ENCODE peak calls at places on chromosomes 16 and 17, in six cellular contexts. A, C, Z, S, K and H are unnamed samples.

GRCh38 chr17:7992516-7992915 is 9.9 kb upstream of the GUCY2D start:
- DNase-seq in A (no peak), C (no peak), Z (no peak), S (no peak), K (no peak), H (no peak)

GRCh38 chr17:55811536-55811935 is 60.7 kb downstream of the PCTP start:
- DNase-seq in A (no peak), C (no peak), Z (no peak), S (no peak), K (no peak), H (no peak)

GRCh38 chr16:5006348-5007193 is 27.2 kb downstream of the NAGPA start:
- DNase-seq in A (no peak), C (no peak), Z (no peak), S (no peak), K (no peak), H (no peak)

GRCh38 chr17:4733073-4733531 is 1.9 kb downstream of the MED11 start:
- DNase-seq in A (peak), C (no peak), Z (no peak), S (no peak), K (no peak), H (no peak)

GRCh38 chr17:76405607-76405966 is 21.2 kb downstream of the SPHK1 start:
- DNase-seq in A (no peak), C (no peak), Z (no peak), S (no peak), K (no peak), H (no peak)

GRCh38 chr17:2191785-2192184 is 111.8 kb downstream of the SMG6 start:
- DNase-seq in A (no peak), C (no peak), Z (no peak), S (no peak), K (no peak), H (no peak)

GRCh38 chr17:27539152-27539551 is 82.9 kb downstream of the KSR1 start:
- DNase-seq in A (no peak), C (no peak), Z (no peak), S (no peak), K (no peak), H (no peak)

GRCh38 chr17:48054238-48055185 is 6.4 kb downstream of the NFE2L1 start:
- DNase-seq in A (no peak), C (no peak), Z (peak), S (peak), K (no peak), H (peak)

GRCh38 chr16:49835116-49835880 is 20.6 kb downstream of the ZNF423 start:
- DNase-seq in A (no peak), C (no peak), Z (no peak), S (no peak), K (no peak), H (no peak)

GRCh38 chr17:40533896-40534295 is 31.4 kb downstream of the CCR7 start:
- DNase-seq in A (no peak), C (no peak), Z (no peak), S (no peak), K (no peak), H (no peak)

GRCh38 chr16:53952215-53953208 is 248.6 kb downstream of the FTO start:
- DNase-seq in A (no peak), C (no peak), Z (no peak), S (no peak), K (no peak), H (no peak)

GRCh38 chr16:88451586-88452484 is 1.2 kb upstream of the ZFPM1 start:
- DNase-seq in A (peak), C (peak), Z (no peak), S (peak), K (no peak), H (no peak)

GRCh38 chr16:82360024-82360783 is 190.2 kb upstream of the MPHOSPH6 start:
- DNase-seq in A (no peak), C (no peak), Z (no peak), S (no peak), K (no peak), H (no peak)

GRCh38 chr17:18356624-18357023 is 6.7 kb downstream of the SHMT1 start:
- DNase-seq in A (no peak), C (no peak), Z (no peak), S (no peak), K (no peak), H (no peak)

DNA sequence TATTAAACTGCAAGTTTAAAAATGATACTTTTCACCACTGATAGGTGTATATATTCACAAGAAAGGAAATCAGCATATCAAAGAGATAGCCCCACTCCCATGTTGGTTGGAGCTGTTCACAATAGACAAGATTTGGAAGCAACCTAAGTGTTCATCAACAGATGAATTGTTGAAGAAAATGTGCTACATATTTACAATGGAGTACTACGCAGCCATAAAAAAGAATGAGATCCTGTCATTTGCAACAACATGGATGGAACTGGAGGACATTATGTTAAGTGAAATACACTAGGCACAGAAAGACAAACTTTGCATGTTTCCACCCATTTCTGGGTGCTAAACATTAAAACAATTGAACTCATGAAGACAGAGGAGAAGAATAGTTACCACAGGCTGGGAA is 278.9 kb upstream of the XYLT1 start:
- DNase-seq in A (no peak), C (no peak), Z (no peak), S (no peak), K (no peak), H (no peak)
- TF ChIP-seq ZNF274 in A (no peak), C (no peak), Z (no peak), S (no peak), K (no peak), H (no peak)

GRCh38 chr16:68000450-68000849 is 1.2 kb upstream of the DPEP2 start:
- DNase-seq in A (no peak), C (no peak), Z (no peak), S (no peak), K (no peak), H (no peak)
- TF ChIP-seq ZNF274 in A (no peak), C (no peak), Z (no peak), S (no peak), K (no peak), H (no peak)

GRCh38 chr17:1083451-1084187 is 86.7 kb downstream of the TIMM22 start:
- DNase-seq in A (no peak), C (no peak), Z (no peak), S (no peak), K (no peak), H (no peak)

GRCh38 chr17:1078831-1079561 is 82.1 kb downstream of the TIMM22 start:
- DNase-seq in A (no peak), C (no peak), Z (no peak), S (no peak), K (no peak), H (no peak)

GRCh38 chr17:1077536-1078061 is 80.7 kb downstream of the TIMM22 start:
- DNase-seq in A (no peak), C (no peak), Z (no peak), S (no peak), K (no peak), H (no peak)

GRCh38 chr17:1078062-1078711 is 81.3 kb downstream of the TIMM22 start:
- DNase-seq in A (no peak), C (no peak), Z (no peak), S (no peak), K (no peak), H (no peak)

GRCh38 chr17:1082579-1082978 is 85.7 kb downstream of the TIMM22 start:
- DNase-seq in A (no peak), C (no peak), Z (no peak), S (no peak), K (no peak), H (no peak)
- TF ChIP-seq ZNF274 in A (no peak), C (no peak), Z (no peak), S (no peak), K (no peak), H (no peak)

GRCh38 chr17:50540485-50541401 is 6.2 kb upstream of the SPATA20 start:
- DNase-seq in A (no peak), C (no peak), Z (no peak), S (no peak), K (no peak), H (no peak)

GRCh38 chr17:50541916-50542688 is 4.9 kb upstream of the SPATA20 start:
- DNase-seq in A (peak), C (no peak), Z (no peak), S (peak), K (no peak), H (no peak)

GRCh38 chr17:50545306-50545705 is 1.7 kb upstream of the SPATA20 start:
- DNase-seq in A (no peak), C (no peak), Z (no peak), S (peak), K (no peak), H (no peak)

GRCh38 chr17:50541402-50541915 is 5.5 kb upstream of the SPATA20 start:
- DNase-seq in A (no peak), C (no peak), Z (no peak), S (no peak), K (no peak), H (no peak)

DNA sequence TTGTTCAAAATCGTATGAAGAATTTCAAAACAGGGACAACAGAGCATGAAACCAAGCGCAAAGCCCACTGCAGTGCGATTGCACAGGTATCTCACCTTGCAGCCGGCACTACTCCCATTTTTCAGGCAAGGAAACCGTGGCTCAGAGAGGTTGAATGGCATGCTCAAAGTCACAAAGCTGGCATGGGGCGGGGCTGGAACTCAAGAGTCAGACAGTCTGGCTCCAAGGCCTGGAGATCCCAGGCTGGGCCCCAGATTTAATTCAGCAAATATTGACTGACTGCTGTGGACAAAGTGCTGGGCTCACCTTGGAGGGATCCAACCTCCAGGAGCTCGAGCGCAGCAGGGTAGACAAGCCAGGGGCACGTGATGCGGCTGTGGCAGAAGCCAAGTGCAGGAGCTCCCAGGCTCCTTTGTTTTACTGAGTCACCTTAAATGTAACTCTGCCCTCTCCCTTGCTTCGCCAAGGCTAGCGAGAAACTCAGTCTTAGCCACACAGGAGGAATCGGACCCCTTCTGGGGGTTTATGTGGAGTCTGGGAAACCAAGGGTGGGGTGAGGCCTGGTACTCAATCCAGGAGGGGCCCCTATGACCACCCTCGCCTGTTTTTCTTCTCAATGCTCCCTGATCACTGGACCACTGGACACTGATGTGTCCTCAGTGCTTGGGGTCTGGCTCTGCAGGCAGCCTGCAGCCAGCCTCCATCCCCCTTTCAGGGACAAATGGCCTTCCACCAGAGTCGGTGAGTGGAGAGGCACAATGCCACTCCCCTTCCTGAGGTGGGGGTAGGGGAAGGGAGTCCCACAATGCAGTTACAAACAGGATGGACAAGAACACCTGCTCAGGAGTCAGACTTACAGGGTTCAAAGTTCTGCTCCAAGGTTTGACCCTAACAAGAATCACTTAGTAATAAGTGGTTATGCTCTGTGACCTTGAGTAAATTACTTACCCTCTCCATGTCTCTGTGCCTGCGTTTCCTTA is 3.9 kb upstream of the SPATA20 start:
- DNase-seq in A (peak), C (no peak), Z (no peak), S (no peak), K (no peak), H (no peak)
- TF ChIP-seq ZNF274 in A (no peak), C (no peak), Z (no peak), S (no peak), K (no peak), H (no peak)

GRCh38 chr16:86905302-86905701 is 327.0 kb downstream of the FOXL1 start:
- DNase-seq in A (no peak), C (no peak), Z (no peak), S (no peak), K (no peak), H (no peak)
- TF ChIP-seq ZNF274 in A (no peak), C (no peak), Z (no peak), S (no peak), K (no peak), H (no peak)

DNA sequence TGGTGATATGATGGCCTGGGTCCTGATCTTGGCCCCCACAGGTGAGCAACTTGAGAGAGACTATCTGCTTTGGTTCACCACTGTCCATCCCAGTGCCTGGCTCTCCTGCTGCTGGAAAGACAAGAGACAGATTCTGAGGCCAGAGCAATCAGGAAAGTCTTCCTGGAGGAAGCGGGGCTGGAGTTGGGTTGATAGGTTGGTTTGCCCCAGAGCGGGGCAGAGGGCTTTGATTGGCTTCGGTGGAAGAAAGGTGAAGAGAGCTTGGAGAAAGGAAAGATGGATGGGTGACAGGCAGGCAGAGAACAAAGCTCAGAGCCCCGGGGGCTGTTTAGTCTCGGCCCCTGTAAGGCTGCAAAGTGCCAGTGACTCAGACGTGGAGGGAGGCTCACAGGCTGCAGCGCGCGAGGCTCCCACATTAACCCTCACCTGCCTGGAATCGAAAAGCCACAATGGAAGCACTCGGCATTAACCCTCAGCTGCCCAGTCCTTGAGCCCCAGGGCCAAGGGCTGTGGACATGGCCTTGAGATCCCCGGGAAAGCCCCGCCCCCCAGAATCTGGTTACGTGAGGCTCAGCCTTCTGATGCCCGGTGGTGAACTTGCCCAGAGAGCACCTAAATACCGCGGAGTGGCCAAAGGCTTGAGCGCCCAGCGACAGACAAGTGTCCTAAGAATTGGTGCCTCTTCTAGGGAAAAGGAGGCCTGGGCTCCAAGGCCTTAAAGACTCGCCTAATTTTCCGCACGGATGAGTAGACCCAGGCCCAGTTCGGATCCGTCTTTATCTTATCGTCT is 988 bp upstream of the CPNE2 start:
- DNase-seq in A (peak), C (peak), Z (peak), S (peak), K (no peak), H (no peak)
- TF ChIP-seq ZNF274 in A (no peak), C (no peak), Z (no peak), S (no peak), K (no peak), H (no peak)

GRCh38 chr16:1326380-1326779 is 7.1 kb upstream of the BAIAP3 start:
- DNase-seq in A (no peak), C (no peak), Z (no peak), S (no peak), K (no peak), H (no peak)
- TF ChIP-seq ZNF274 in A (no peak), C (no peak), Z (no peak), S (no peak), K (no peak), H (no peak)

DNA sequence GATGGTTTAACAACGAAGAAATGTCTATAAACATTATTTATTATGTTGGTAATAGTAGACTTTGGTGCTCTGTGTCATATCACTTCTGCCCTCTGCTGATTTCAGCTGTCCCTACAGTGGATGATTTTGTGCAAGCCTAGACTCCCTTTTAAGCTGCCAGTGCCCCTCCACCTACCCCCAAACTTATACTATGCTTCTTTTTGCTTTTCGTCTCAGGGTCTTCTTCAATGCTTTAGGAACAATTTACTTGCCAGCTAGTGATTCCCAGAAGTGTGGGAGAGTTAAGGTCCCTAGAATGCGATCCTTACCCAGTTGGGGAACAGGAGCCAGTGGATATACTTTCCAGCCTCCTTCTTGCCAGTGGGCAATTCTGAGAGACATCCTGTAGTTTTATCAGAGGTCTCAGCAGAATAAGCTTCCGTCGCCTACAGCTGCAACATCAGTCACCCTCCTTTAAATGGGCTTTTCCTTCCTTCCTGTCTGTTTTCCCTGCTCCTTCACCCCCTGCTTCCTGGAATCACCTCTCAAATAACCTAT is 4.1 kb downstream of the ICAM2 start:
- DNase-seq in A (no peak), C (no peak), Z (no peak), S (no peak), K (no peak), H (no peak)
- TF ChIP-seq ZNF274 in A (no peak), C (no peak), Z (no peak), S (no peak), K (no peak), H (no peak)